ENCODE peak calls at places on chromosomes 3 and 15, in ten cellular contexts. E is stimulated activated naive CD8-positive, alpha-beta T cell treated with anti-CD3 and anti-CD28 coated beads, Interleukin-15, Interleukin-2, amounts not matched to agents 100 U/mL and 50 U/mL, for 24 hours; L is fibroblast of mammary gland; F is HFFc6; T is LoVo; X is osteocyte; Q is T-helper 2 cell; A is coronary artery; P is epithelial cell of esophagus; O is stomach. N is an unnamed sample.

GRCh38 chr15:84937144-84937543 is 44.5 kb upstream of the PDE8A start:
- DNase-seq in E (no peak), L (peak), F (no peak), T (no peak), X (no peak), Q (no peak), A (no peak), P (peak), O (no peak), N (no peak)

GRCh38 chr15:65259367-65259781 is 27.3 kb downstream of the PARP16 start:
- DNase-seq in E (no peak), L (peak), F (no peak), T (no peak), X (no peak), Q (no peak), A (no peak), P (no peak), O (no peak), N (no peak)

GRCh38 chr3:133114198-133114597 is 76.0 kb downstream of the TMEM108 start:
- DNase-seq in E (no peak), L (peak), F (no peak), T (no peak), X (no peak), Q (no peak), A (no peak), P (no peak), O (no peak), N (no peak)

GRCh38 chr3:174651951-174652350 is 207.2 kb upstream of the NAALADL2 start:
- DNase-seq in E (no peak), L (no peak), F (no peak), T (no peak), X (no peak), Q (no peak), A (no peak), P (no peak), O (no peak), N (no peak)

GRCh38 chr3:22377421-22377820 is 626.4 kb upstream of the ZNF385D start:
- DNase-seq in E (no peak), L (peak), F (no peak), T (no peak), X (no peak), Q (no peak), A (no peak), P (peak), O (no peak), N (no peak)

GRCh38 chr3:35045106-35045505 is 594.2 kb upstream of the ARPP21 start:
- DNase-seq in E (no peak), L (no peak), F (no peak), T (no peak), X (no peak), Q (no peak), A (no peak), P (no peak), O (no peak), N (no peak)

GRCh38 chr3:133477497-133477896 is 77.6 kb downstream of the BFSP2 start:
- DNase-seq in E (no peak), L (no peak), F (no peak), T (no peak), X (no peak), Q (no peak), A (no peak), P (no peak), O (no peak), N (no peak)

GRCh38 chr3:25558106-25558505 is 106.6 kb downstream of the TOP2B start:
- DNase-seq in E (no peak), L (peak), F (no peak), T (no peak), X (no peak), Q (no peak), A (no peak), P (no peak), O (no peak), N (no peak)

GRCh38 chr3:123730816-123731215 is 146.0 kb upstream of the HACD2 start:
- DNase-seq in E (no peak), L (no peak), F (no peak), T (no peak), X (no peak), Q (no peak), A (no peak), P (no peak), O (no peak), N (no peak)

GRCh38 chr3:126993436-126993835 is 10.5 kb downstream of the PLXNA1 start:
- DNase-seq in E (no peak), L (no peak), F (no peak), T (no peak), X (no peak), Q (no peak), A (no peak), P (no peak), O (no peak), N (no peak)

N was measured in activated T-helper 1 cell treated with anti-CD3 and anti-CD28 coated beads, Interleukin-12 subunit alpha, Interleukin-12 subunit beta, Interleukin-2, Interleukin-4 antibody, amounts not matched to agents 30 ng/mL and 10 ng/mL and 1 ng/mL, durations not matched to agents 14 hours and 24 hours and 36 hours.